ENCODE peak calls at places on chromosome 20, in five cellular contexts. P, I, Z, K and X are unnamed samples.

GRCh38 chr20:36745234-36745926 is 510 bp downstream of the NDRG3 start:
- DNase-seq in P (no peak), I (no peak), Z (no peak), K (no peak), X (peak)

GRCh38 chr20:60257671-60258070 is 299.4 kb downstream of the CDH26 start:
- DNase-seq in P (no peak), I (no peak), Z (no peak), K (no peak), X (no peak)

GRCh38 chr20:36462440-36463211 is 78.7 kb upstream of the MYL9 start:
- DNase-seq in P (no peak), I (peak), Z (no peak), K (no peak), X (no peak)

GRCh38 chr20:33733654-33734576 is 2.1 kb downstream of the ZNF341 start:
- DNase-seq in P (no peak), I (no peak), Z (peak), K (peak), X (peak)

GRCh38 chr20:62226707-62227590 is 6.9 kb upstream of the HRH3 start:
- DNase-seq in P (no peak), I (no peak), Z (no peak), K (no peak), X (peak)

GRCh38 chr20:51341581-51341980 is 200.9 kb downstream of the NFATC2 start:
- DNase-seq in P (no peak), I (no peak), Z (no peak), K (no peak), X (peak)

GRCh38 chr20:19786311-19786710 is 28.3 kb downstream of the RIN2 start:
- DNase-seq in P (no peak), I (no peak), Z (no peak), K (no peak), X (no peak)

GRCh38 chr20:11852801-11853200 is 64.9 kb upstream of the BTBD3 start:
- DNase-seq in P (no peak), I (no peak), Z (no peak), K (no peak), X (no peak)

GRCh38 chr20:59051666-59052065 is 9.1 kb upstream of the PRELID3B start:
- DNase-seq in P (no peak), I (no peak), Z (no peak), K (no peak), X (no peak)

GRCh38 chr20:56943946-56944345 is 314.8 kb downstream of the TFAP2C start:
- DNase-seq in P (no peak), I (no peak), Z (no peak), K (no peak), X (no peak)

GRCh38 chr20:62824476-62825287 is 7.8 kb downstream of the COL9A3 start:
- DNase-seq in P (peak), I (no peak), Z (no peak), K (no peak), X (peak)